ENCODE peak calls at places on chromosome 1, in seven cellular contexts. R, W, O, K, C, U and H are unnamed samples.

GRCh38 chr1:20211511-20211931 is 25.2 kb upstream of the PLA2G2C start:
- DNase-seq in R (no peak), W (no peak), O (no peak), K (no peak), C (no peak), U (peak), H (peak)

GRCh38 chr1:174794861-174795260 is 204.9 kb upstream of the CACYBP start:
- DNase-seq in R (no peak), W (no peak), O (no peak), K (no peak), C (no peak), U (no peak), H (no peak)

GRCh38 chr1:32904797-32905196 is 3.6 kb upstream of the TMEM54 start:
- DNase-seq in R (no peak), W (no peak), O (no peak), K (no peak), C (no peak), U (no peak), H (no peak)

GRCh38 chr1:205294175-205294913 is 27.2 kb downstream of the NUAK2 start:
- DNase-seq in R (peak), W (no peak), O (no peak), K (peak), C (no peak), U (peak), H (peak)

GRCh38 chr1:41795205-41795762 is 123.4 kb downstream of the HIVEP3 start:
- DNase-seq in R (peak), W (no peak), O (no peak), K (no peak), C (no peak), U (no peak), H (no peak)

GRCh38 chr1:29756901-29757729 is 520.8 kb downstream of the PTPRU start:
- DNase-seq in R (no peak), W (no peak), O (no peak), K (no peak), C (no peak), U (no peak), H (no peak)

GRCh38 chr1:67004176-67004575 is 49.8 kb downstream of the SLC35D1 start:
- DNase-seq in R (no peak), W (no peak), O (no peak), K (no peak), C (peak), U (no peak), H (no peak)

GRCh38 chr1:156667610-156667967 is 9.6 kb downstream of the NES start:
- DNase-seq in R (no peak), W (no peak), O (no peak), K (no peak), C (no peak), U (no peak), H (no peak)

GRCh38 chr1:180235077-180235501 is 5.0 kb downstream of the LHX4 start:
- DNase-seq in R (no peak), W (no peak), O (no peak), K (no peak), C (no peak), U (no peak), H (no peak)

GRCh38 chr1:18583326-18583941 is 47.2 kb upstream of the PAX7 start:
- DNase-seq in R (no peak), W (no peak), O (no peak), K (no peak), C (no peak), U (no peak), H (no peak)

GRCh38 chr1:99539131-99539530 is 106.8 kb upstream of the PALMD start:
- DNase-seq in R (no peak), W (no peak), O (no peak), K (no peak), C (no peak), U (no peak), H (no peak)